ENCODE peak calls at places on chromosomes 12 and 14, in four cellular contexts. P, T, M and B are unnamed samples.
A peak's percentile ranks its signal among the peaks of the same experiment; 100 is the strongest.

GRCh38 chr12:3035815-3036702 is 41.1 kb upstream of the TSPAN9 start:
- DNase-seq in T (peak; percentile 27), P (peak; percentile 78), M (no peak), B (no peak)

GRCh38 chr12:1618489-1618888 is 10.5 kb upstream of the WNT5B start:
- DNase-seq in M (no peak), T (no peak), P (no peak), B (no peak)

GRCh38 chr14:24310666-24311604 is at the start of gene LTB4R:
- DNase-seq in M (no peak), P (no peak), T (no peak), B (no peak)

GRCh38 chr14:74207943-74208342 is 31.3 kb upstream of the VSX2 start:
- DNase-seq in T (no peak), P (peak; percentile 79), M (peak; percentile 16), B (no peak)

GRCh38 chr12:25977047-25977446 is 18.6 kb downstream of the RASSF8 start:
- DNase-seq in M (no peak), P (peak; percentile 56), T (no peak), B (no peak)

GRCh38 chr14:100900837-100901390 is 2.6 kb downstream of the RTL1 start:
- DNase-seq in P (peak; percentile 87), T (peak; percentile 68), M (peak; percentile 41), B (no peak)

GRCh38 chr14:60777856-60778578 is 43.5 kb downstream of the MNAT1 start:
- DNase-seq in T (no peak), P (no peak), M (no peak), B (no peak)

GRCh38 chr12:13116259-13116658 is 12.8 kb upstream of the GSG1 start:
- DNase-seq in T (no peak), M (no peak), P (peak; percentile 9), B (no peak)

GRCh38 chr12:119949145-119949544 is 39.9 kb upstream of the BICDL1 start:
- DNase-seq in T (no peak), P (no peak), M (no peak), B (no peak)

GRCh38 chr14:59020382-59020781 is 168.1 kb upstream of the DAAM1 start:
- DNase-seq in T (peak; percentile 4), M (peak; percentile 18), P (peak; percentile 27), B (no peak)

DNA sequence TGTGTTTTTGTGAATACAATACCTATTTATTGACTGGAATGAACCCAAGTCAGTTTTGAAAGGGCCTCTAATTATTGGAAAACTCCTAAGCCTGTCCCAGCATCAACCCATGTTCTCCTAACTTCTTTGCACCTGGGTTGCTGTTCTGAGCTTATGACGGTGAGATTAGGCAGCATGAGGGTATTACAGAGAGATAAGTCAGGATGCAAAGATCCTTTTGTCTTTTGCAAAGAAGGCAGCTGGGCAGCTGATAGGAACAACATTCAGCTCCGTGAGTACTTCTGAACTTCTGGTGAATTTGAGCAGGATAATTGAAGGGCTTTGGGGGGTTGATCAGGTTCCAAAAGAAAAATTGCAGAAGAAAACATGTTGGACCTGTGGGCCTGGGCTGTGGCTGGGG is at the start of gene PDE6H:
- DNase-seq in T (no peak), M (no peak), P (peak; percentile 17), B (no peak)
- H2AFZ ChIP-seq in T (no peak within 1 kb of the TSS), M (no peak within 1 kb of the TSS), P (no peak within 1 kb of the TSS), B (no peak within 1 kb of the TSS)

DNA sequence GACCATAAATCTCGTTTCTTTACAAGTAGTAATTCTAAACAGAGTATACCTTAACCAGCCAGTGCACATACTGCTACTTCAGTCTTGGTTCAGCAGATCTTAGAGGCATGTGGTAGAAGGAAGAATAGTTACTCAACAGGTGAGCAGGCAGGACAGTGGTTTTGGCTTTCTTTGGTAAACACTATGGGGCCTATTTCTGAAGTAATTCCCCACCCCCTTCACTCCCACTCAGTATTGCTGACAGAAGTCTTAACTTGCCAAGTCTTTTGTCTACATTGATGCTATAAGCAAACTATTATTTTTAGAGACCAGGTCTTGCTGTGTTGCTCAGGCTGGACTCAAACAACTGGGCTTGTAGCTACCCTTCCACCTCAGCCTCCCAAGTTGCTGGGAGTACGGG is 68.5 kb downstream of the FBXO34 start:
- DNase-seq in T (no peak), M (no peak), P (no peak), B (no peak)
- H3K4me2 ChIP-seq in T (no peak overlapping the region), M (no peak overlapping the region), P (no peak overlapping the region), B (no peak overlapping the region)

GRCh38 chr12:50928392-50928791 is 24.0 kb upstream of the HIGD1C start:
- DNase-seq in P (no peak), M (no peak), T (no peak), B (no peak)
- H3K4me3 ChIP-seq in P (no peak overlapping the region), M (no peak overlapping the region), T (peak overlapping the region; percentile 61), B (no peak overlapping the region)

DNA sequence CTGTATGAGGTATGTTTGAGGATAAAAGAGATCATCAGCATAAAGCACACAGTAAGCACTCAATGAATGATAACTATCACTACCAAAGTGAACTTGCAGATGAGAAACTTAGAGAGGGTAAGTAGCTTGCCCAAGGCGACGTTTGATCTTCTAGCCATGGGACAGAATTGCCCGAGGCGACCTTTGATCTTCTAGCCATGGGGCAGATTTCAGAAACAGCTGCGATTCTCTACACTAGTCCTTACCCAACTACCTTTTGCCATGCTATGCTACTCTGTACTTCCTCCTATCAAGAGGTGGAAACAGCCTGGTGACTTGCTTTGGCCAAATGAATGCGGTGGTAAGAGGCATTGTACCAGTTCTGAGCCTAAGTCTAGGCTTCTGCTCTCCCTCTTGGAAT is 23.7 kb upstream of the NT5DC3 start:
- DNase-seq in M (no peak), T (no peak), P (no peak), B (no peak)
- H2AFZ ChIP-seq in M (no peak overlapping the region), T (no peak overlapping the region), P (no peak overlapping the region), B (no peak overlapping the region)